ENCODE peak calls at places on chromosomes 2 and 18, in eight cellular contexts. One of them, this sample, is unnamed.

GRCh38 chr2:9703085-9703641 is 72.4 kb upstream of the YWHAQ start:
- DNase-seq in neural progenitor cell: no peak
- DNase-seq in HCT116: peak; percentile 1
- DNase-seq in H1: no peak
- DNase-seq in GM23248: peak; percentile 99
- DNase-seq in mesenchymal stem cell: peak; percentile 94
- DNase-seq in fibroblast of lung: peak; percentile 96
- DNase-seq in IMR-90: peak; percentile 71
- DNase-seq in this sample: peak; percentile 26

GRCh38 chr2:36708119-36708741 is 11.7 kb downstream of the VIT start:
- DNase-seq in neural progenitor cell: no peak
- DNase-seq in HCT116: peak; percentile 4
- DNase-seq in H1: peak; percentile 30
- DNase-seq in GM23248: peak; percentile 82
- DNase-seq in mesenchymal stem cell: no peak
- DNase-seq in fibroblast of lung: no peak
- DNase-seq in IMR-90: peak; percentile 17
- DNase-seq in this sample: no peak

GRCh38 chr2:97871096-97871780 is 124.5 kb downstream of the TMEM131 start:
- DNase-seq in neural progenitor cell: no peak
- DNase-seq in HCT116: peak; percentile 60
- DNase-seq in H1: no peak
- DNase-seq in GM23248: peak; percentile 85
- DNase-seq in mesenchymal stem cell: peak; percentile 53
- DNase-seq in fibroblast of lung: peak; percentile 59
- DNase-seq in IMR-90: peak; percentile 79
- DNase-seq in this sample: no peak

GRCh38 chr18:76480913-76481312 is 14.1 kb downstream of the ZNF516 start:
- DNase-seq in neural progenitor cell: peak; percentile 43
- DNase-seq in HCT116: no peak
- DNase-seq in H1: no peak
- DNase-seq in GM23248: no peak
- DNase-seq in mesenchymal stem cell: no peak
- DNase-seq in fibroblast of lung: no peak
- DNase-seq in IMR-90: no peak
- DNase-seq in this sample: no peak

GRCh38 chr2:67694464-67694863 is 297.3 kb downstream of the ETAA1 start:
- DNase-seq in neural progenitor cell: no peak
- DNase-seq in HCT116: no peak
- DNase-seq in H1: peak; percentile 50
- DNase-seq in GM23248: no peak
- DNase-seq in mesenchymal stem cell: no peak
- DNase-seq in fibroblast of lung: no peak
- DNase-seq in IMR-90: no peak
- DNase-seq in this sample: no peak

GRCh38 chr2:235080108-235080507 is 128.3 kb downstream of the SH3BP4 start:
- DNase-seq in neural progenitor cell: no peak
- DNase-seq in HCT116: no peak
- DNase-seq in H1: no peak
- DNase-seq in GM23248: peak; percentile 83
- DNase-seq in mesenchymal stem cell: no peak
- DNase-seq in fibroblast of lung: no peak
- DNase-seq in IMR-90: peak; percentile 61
- DNase-seq in this sample: no peak

GRCh38 chr18:64090876-64091275 is 58.0 kb downstream of the LINC00305 start:
- DNase-seq in neural progenitor cell: no peak
- DNase-seq in HCT116: no peak
- DNase-seq in H1: no peak
- DNase-seq in GM23248: no peak
- DNase-seq in mesenchymal stem cell: no peak
- DNase-seq in fibroblast of lung: no peak
- DNase-seq in IMR-90: no peak
- DNase-seq in this sample: no peak

GRCh38 chr2:123043458-123043857 is 981.6 kb upstream of the CNTNAP5 start:
- DNase-seq in neural progenitor cell: no peak
- DNase-seq in HCT116: no peak
- DNase-seq in H1: no peak
- DNase-seq in GM23248: no peak
- DNase-seq in mesenchymal stem cell: no peak
- DNase-seq in fibroblast of lung: no peak
- DNase-seq in IMR-90: no peak
- DNase-seq in this sample: no peak

GRCh38 chr2:128867936-128868636 is 549.4 kb upstream of the HS6ST1 start:
- DNase-seq in neural progenitor cell: no peak
- DNase-seq in HCT116: no peak
- DNase-seq in H1: no peak
- DNase-seq in GM23248: no peak
- DNase-seq in mesenchymal stem cell: no peak
- DNase-seq in fibroblast of lung: no peak
- DNase-seq in IMR-90: no peak
- DNase-seq in this sample: no peak

GRCh38 chr2:156526950-156527636 is 90.9 kb downstream of the GPD2 start:
- DNase-seq in neural progenitor cell: no peak
- DNase-seq in HCT116: no peak
- DNase-seq in H1: no peak
- DNase-seq in GM23248: no peak
- DNase-seq in mesenchymal stem cell: no peak
- DNase-seq in fibroblast of lung: no peak
- DNase-seq in IMR-90: no peak
- DNase-seq in this sample: no peak

GRCh38 chr2:188410504-188411235 is 119.0 kb downstream of the GULP1 start:
- DNase-seq in neural progenitor cell: no peak
- DNase-seq in HCT116: no peak
- DNase-seq in H1: no peak
- DNase-seq in GM23248: peak; percentile 36
- DNase-seq in mesenchymal stem cell: peak; percentile 73
- DNase-seq in fibroblast of lung: peak; percentile 7
- DNase-seq in IMR-90: peak; percentile 63
- DNase-seq in this sample: no peak

GRCh38 chr2:151851761-151852160 is 23.5 kb upstream of the ARL5A start:
- DNase-seq in neural progenitor cell: peak; percentile 10
- DNase-seq in HCT116: no peak
- DNase-seq in H1: no peak
- DNase-seq in GM23248: peak; percentile 40
- DNase-seq in mesenchymal stem cell: no peak
- DNase-seq in fibroblast of lung: no peak
- DNase-seq in IMR-90: no peak
- DNase-seq in this sample: no peak

GRCh38 chr2:144454466-144455287 is 65.2 kb downstream of the ZEB2 start:
- DNase-seq in neural progenitor cell: no peak
- DNase-seq in HCT116: no peak
- DNase-seq in H1: no peak
- DNase-seq in GM23248: peak; percentile 65
- DNase-seq in mesenchymal stem cell: no peak
- DNase-seq in fibroblast of lung: no peak
- DNase-seq in IMR-90: peak; percentile 29
- DNase-seq in this sample: no peak

GRCh38 chr2:95347681-95348608 is 50.8 kb downstream of the KCNIP3 start:
- DNase-seq in neural progenitor cell: no peak
- DNase-seq in HCT116: no peak
- DNase-seq in H1: peak; percentile 49
- DNase-seq in GM23248: no peak
- DNase-seq in mesenchymal stem cell: no peak
- DNase-seq in fibroblast of lung: no peak
- DNase-seq in IMR-90: no peak
- DNase-seq in this sample: peak; percentile 14

GRCh38 chr18:23283933-23284430 is 148.7 kb downstream of the CABLES1 start:
- DNase-seq in neural progenitor cell: no peak
- DNase-seq in HCT116: peak; percentile 65
- DNase-seq in H1: peak; percentile 57
- DNase-seq in GM23248: peak; percentile 67
- DNase-seq in mesenchymal stem cell: peak; percentile 43
- DNase-seq in fibroblast of lung: peak; percentile 46
- DNase-seq in IMR-90: peak; percentile 63
- DNase-seq in this sample: no peak

GRCh38 chr18:44973282-44973681 is 292.6 kb downstream of the SETBP1 start:
- DNase-seq in neural progenitor cell: peak; percentile 25
- DNase-seq in HCT116: no peak
- DNase-seq in H1: no peak
- DNase-seq in GM23248: no peak
- DNase-seq in mesenchymal stem cell: peak; percentile 18
- DNase-seq in fibroblast of lung: peak; percentile 36
- DNase-seq in IMR-90: no peak
- DNase-seq in this sample: no peak

GRCh38 chr18:45046961-45047360 is 366.3 kb downstream of the SETBP1 start:
- DNase-seq in neural progenitor cell: no peak
- DNase-seq in HCT116: no peak
- DNase-seq in H1: no peak
- DNase-seq in GM23248: no peak
- DNase-seq in mesenchymal stem cell: no peak
- DNase-seq in fibroblast of lung: no peak
- DNase-seq in IMR-90: no peak
- DNase-seq in this sample: no peak

GRCh38 chr2:95525294-95526035 is 40.9 kb upstream of the TRIM43B start:
- DNase-seq in neural progenitor cell: no peak
- DNase-seq in HCT116: no peak
- DNase-seq in H1: no peak
- DNase-seq in GM23248: peak; percentile 35
- DNase-seq in mesenchymal stem cell: no peak
- DNase-seq in fibroblast of lung: peak; percentile 6
- DNase-seq in IMR-90: no peak
- DNase-seq in this sample: peak; percentile 83

GRCh38 chr18:21163647-21164625 is 52.3 kb upstream of the ROCK1 start:
- DNase-seq in neural progenitor cell: no peak
- DNase-seq in HCT116: no peak
- DNase-seq in H1: no peak
- DNase-seq in GM23248: peak; percentile 93
- DNase-seq in mesenchymal stem cell: peak; percentile 86
- DNase-seq in fibroblast of lung: peak; percentile 96
- DNase-seq in IMR-90: peak; percentile 93
- DNase-seq in this sample: no peak

GRCh38 chr2:31414601-31415241 is at the start of gene XDH:
- DNase-seq in neural progenitor cell: no peak
- DNase-seq in HCT116: no peak
- DNase-seq in H1: no peak
- DNase-seq in GM23248: peak; percentile 75
- DNase-seq in mesenchymal stem cell: no peak
- DNase-seq in fibroblast of lung: no peak
- DNase-seq in IMR-90: no peak
- DNase-seq in this sample: peak; percentile 76

GRCh38 chr2:241545113-241545512 is 13.4 kb upstream of the BOK start:
- DNase-seq in neural progenitor cell: no peak
- DNase-seq in HCT116: no peak
- DNase-seq in H1: no peak
- DNase-seq in GM23248: peak; percentile 80
- DNase-seq in mesenchymal stem cell: peak; percentile 40
- DNase-seq in fibroblast of lung: peak; percentile 60
- DNase-seq in IMR-90: peak; percentile 70
- DNase-seq in this sample: no peak

GRCh38 chr2:43103093-43103404 is 123.4 kb downstream of the ZFP36L2 start:
- DNase-seq in neural progenitor cell: no peak
- DNase-seq in HCT116: no peak
- DNase-seq in H1: no peak
- DNase-seq in GM23248: no peak
- DNase-seq in mesenchymal stem cell: no peak
- DNase-seq in fibroblast of lung: no peak
- DNase-seq in IMR-90: no peak
- DNase-seq in this sample: no peak

GRCh38 chr18:12862874-12863482 is 21.1 kb downstream of the PTPN2 start:
- DNase-seq in neural progenitor cell: peak; percentile 16
- DNase-seq in HCT116: no peak
- DNase-seq in H1: no peak
- DNase-seq in GM23248: no peak
- DNase-seq in mesenchymal stem cell: no peak
- DNase-seq in fibroblast of lung: no peak
- DNase-seq in IMR-90: no peak
- DNase-seq in this sample: no peak
- H3K9ac ChIP-seq in neural progenitor cell: no peak overlapping the region
- H3K9ac ChIP-seq in HCT116: no peak overlapping the region
- H3K9ac ChIP-seq in H1: no peak overlapping the region
- H3K9ac ChIP-seq in GM23248: no peak overlapping the region
- H3K9ac ChIP-seq in mesenchymal stem cell: no peak overlapping the region
- H3K9ac ChIP-seq in fibroblast of lung: no peak overlapping the region
- H3K9ac ChIP-seq in IMR-90: no peak overlapping the region
- H3K9ac ChIP-seq in this sample: no peak overlapping the region

DNA sequence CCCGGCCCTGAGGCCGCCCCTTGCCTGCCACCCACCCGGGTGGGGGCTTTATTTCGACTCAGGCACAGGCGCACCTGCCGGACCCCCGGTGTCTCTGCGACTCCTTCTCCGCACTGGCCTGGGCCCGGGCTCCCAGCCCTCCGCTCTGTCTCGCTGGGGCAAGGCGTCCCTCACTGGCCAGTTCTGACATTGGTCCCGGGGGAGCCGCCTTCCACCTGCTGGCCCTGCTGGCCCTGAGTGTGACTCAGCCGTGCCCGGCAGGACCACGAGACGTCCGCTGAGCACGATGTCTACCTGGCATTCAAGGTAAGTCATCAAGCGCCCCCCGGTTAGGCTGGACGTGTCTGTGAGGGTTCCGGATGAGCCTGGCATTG is 131.5 kb upstream of the CTDP1 start:
- DNase-seq in neural progenitor cell: no peak
- DNase-seq in HCT116: no peak
- DNase-seq in H1: no peak
- DNase-seq in GM23248: no peak
- DNase-seq in mesenchymal stem cell: no peak
- DNase-seq in fibroblast of lung: no peak
- DNase-seq in IMR-90: no peak
- DNase-seq in this sample: no peak
- H3K27me3 ChIP-seq in neural progenitor cell: no peaks in the 10 kb centered on the region
- H3K27me3 ChIP-seq in HCT116: no peaks in the 10 kb centered on the region
- H3K27me3 ChIP-seq in H1: no peaks in the 10 kb centered on the region
- H3K27me3 ChIP-seq in GM23248: no peaks in the 10 kb centered on the region
- H3K27me3 ChIP-seq in mesenchymal stem cell: peaks cover 4% of the 10 kb centered on the region
- H3K27me3 ChIP-seq in fibroblast of lung: no peaks in the 10 kb centered on the region
- H3K27me3 ChIP-seq in IMR-90: peaks cover 17% of the 10 kb centered on the region
- H3K27me3 ChIP-seq in this sample: no peaks in the 10 kb centered on the region

GRCh38 chr2:240465268-240465764 is 29.9 kb downstream of the GPC1 start:
- DNase-seq in neural progenitor cell: no peak
- DNase-seq in HCT116: no peak
- DNase-seq in H1: no peak
- DNase-seq in GM23248: no peak
- DNase-seq in mesenchymal stem cell: no peak
- DNase-seq in fibroblast of lung: no peak
- DNase-seq in IMR-90: no peak
- DNase-seq in this sample: peak; percentile 14
- H3K9ac ChIP-seq in neural progenitor cell: no peak overlapping the region
- H3K9ac ChIP-seq in HCT116: no peak overlapping the region
- H3K9ac ChIP-seq in H1: no peak overlapping the region
- H3K9ac ChIP-seq in GM23248: no peak overlapping the region
- H3K9ac ChIP-seq in mesenchymal stem cell: no peak overlapping the region
- H3K9ac ChIP-seq in fibroblast of lung: no peak overlapping the region
- H3K9ac ChIP-seq in IMR-90: no peak overlapping the region
- H3K9ac ChIP-seq in this sample: no peak overlapping the region

DNA sequence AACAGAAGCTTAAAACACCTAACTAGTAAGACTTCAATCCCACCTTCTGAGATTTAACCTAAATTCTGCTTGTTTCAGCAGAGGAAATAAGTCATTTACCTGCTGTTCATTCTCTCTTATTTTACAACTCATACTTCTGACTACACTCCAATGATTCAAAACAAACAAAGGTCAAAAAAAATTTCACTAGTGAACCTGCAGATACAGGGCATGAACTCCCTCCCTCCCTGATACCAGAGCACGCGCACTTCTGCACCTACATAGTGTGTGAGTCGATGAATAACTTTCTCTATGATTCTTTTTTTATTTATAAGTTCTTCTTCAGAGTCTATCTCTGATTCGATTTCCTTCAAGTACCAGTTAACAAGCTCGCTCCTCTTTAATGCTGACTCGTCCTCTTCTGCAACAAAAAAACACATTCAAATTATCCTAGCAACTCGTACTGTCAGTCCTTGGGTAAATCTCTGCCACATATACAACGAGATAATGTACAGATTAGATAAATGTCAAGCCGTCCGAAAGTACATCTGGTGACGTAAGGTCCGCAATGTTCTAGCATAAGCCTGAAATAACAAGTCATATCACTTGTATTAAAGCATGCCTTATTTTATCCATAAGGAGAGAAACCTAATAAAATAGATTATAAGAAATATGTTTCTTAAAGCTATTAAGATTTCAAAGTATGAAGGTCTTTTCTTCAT is 7.5 kb upstream of the LCT start:
- DNase-seq in neural progenitor cell: no peak
- DNase-seq in HCT116: no peak
- DNase-seq in H1: peak; percentile 11
- DNase-seq in GM23248: no peak
- DNase-seq in mesenchymal stem cell: no peak
- DNase-seq in fibroblast of lung: no peak
- DNase-seq in IMR-90: no peak
- DNase-seq in this sample: no peak
- H3K27me3 ChIP-seq in neural progenitor cell: no peaks in the 10 kb centered on the region
- H3K27me3 ChIP-seq in HCT116: no peaks in the 10 kb centered on the region
- H3K27me3 ChIP-seq in H1: no peaks in the 10 kb centered on the region
- H3K27me3 ChIP-seq in GM23248: no peaks in the 10 kb centered on the region
- H3K27me3 ChIP-seq in mesenchymal stem cell: no peaks in the 10 kb centered on the region
- H3K27me3 ChIP-seq in fibroblast of lung: no peaks in the 10 kb centered on the region
- H3K27me3 ChIP-seq in IMR-90: no peaks in the 10 kb centered on the region
- H3K27me3 ChIP-seq in this sample: no peaks in the 10 kb centered on the region